ENCODE peak calls at places on chromosomes 16 and 17, in eight cellular contexts. R is SW480, H is stomach, F is C1 segment of cervical spinal cord, J is fibroblast of the aortic adventitia, B is posterior vena cava, V is SHP77, O is T-helper 1 cell. Y is an unnamed sample.

GRCh38 chr17:40086150-40087044 is 14.0 kb downstream of the NR1D1 start:
- DNase-seq in R (no peak), H (peak), F (peak), J (no peak), B (no peak), V (peak), O (peak), Y (no peak)

GRCh38 chr16:56192644-56192960 is 1.3 kb downstream of the GNAO1 start:
- DNase-seq in R (no peak), H (no peak), F (peak), J (no peak), B (no peak), V (no peak), O (no peak), Y (no peak)

GRCh38 chr17:20225162-20226115 is 216.3 kb downstream of the SPECC1 start:
- DNase-seq in R (peak), H (no peak), F (peak), J (peak), B (peak), V (no peak), O (no peak), Y (peak)

GRCh38 chr17:48814504-48814903 is 2.5 kb downstream of the TTLL6 start:
- DNase-seq in R (peak), H (peak), F (peak), J (peak), B (no peak), V (peak), O (peak), Y (peak)

GRCh38 chr17:40203131-40203530 is 16.0 kb upstream of the WIPF2 start:
- DNase-seq in R (no peak), H (no peak), F (no peak), J (no peak), B (no peak), V (no peak), O (no peak), Y (peak)

GRCh38 chr16:4123617-4124300 is 7.5 kb upstream of the ADCY9 start:
- DNase-seq in R (no peak), H (no peak), F (no peak), J (peak), B (no peak), V (peak), O (no peak), Y (no peak)

GRCh38 chr17:82835766-82836512 is 3.9 kb downstream of the ZNF750 start:
- DNase-seq in R (peak), H (no peak), F (no peak), J (no peak), B (peak), V (no peak), O (no peak), Y (no peak)

GRCh38 chr17:71975998-71976649 is 144.7 kb upstream of the SOX9 start:
- DNase-seq in R (no peak), H (peak), F (peak), J (peak), B (peak), V (peak), O (no peak), Y (no peak)

GRCh38 chr17:27533874-27534815 is 77.9 kb downstream of the KSR1 start:
- DNase-seq in R (no peak), H (no peak), F (no peak), J (peak), B (no peak), V (no peak), O (no peak), Y (no peak)

GRCh38 chr17:6641374-6641818 is 536 bp downstream of the TXNDC17 start:
- DNase-seq in R (peak), H (no peak), F (no peak), J (peak), B (no peak), V (peak), O (no peak), Y (peak)

GRCh38 chr17:21129023-21129681 is 2.4 kb downstream of the DHRS7B start:
- DNase-seq in R (peak), H (no peak), F (no peak), J (peak), B (no peak), V (peak), O (no peak), Y (peak)

GRCh38 chr17:34254146-34254545 is 939 bp upstream of the CCL2 start:
- DNase-seq in R (no peak), H (no peak), F (no peak), J (peak), B (no peak), V (no peak), O (no peak), Y (no peak)

GRCh38 chr17:8186787-8187516 is 3.0 kb downstream of the BORCS6 start:
- DNase-seq in R (peak), H (peak), F (peak), J (peak), B (peak), V (peak), O (peak), Y (peak)

GRCh38 chr16:84315422-84315821 is 20.7 kb downstream of the WFDC1 start:
- DNase-seq in R (no peak), H (no peak), F (no peak), J (peak), B (peak), V (no peak), O (no peak), Y (no peak)

GRCh38 chr17:35799942-35800341 is 4.5 kb upstream of the MMP28 start:
- DNase-seq in R (peak), H (peak), F (peak), J (peak), B (no peak), V (no peak), O (no peak), Y (peak)

GRCh38 chr16:84930298-84931106 is 80.8 kb downstream of the ZDHHC7 start:
- DNase-seq in R (no peak), H (no peak), F (no peak), J (no peak), B (no peak), V (no peak), O (no peak), Y (no peak)

GRCh38 chr17:57607553-57608120 is 137.5 kb downstream of the CCDC182 start:
- DNase-seq in R (peak), H (no peak), F (no peak), J (no peak), B (peak), V (no peak), O (no peak), Y (no peak)

GRCh38 chr16:57576429-57576870 is 34.0 kb downstream of the ADGRG5 start:
- DNase-seq in R (peak), H (peak), F (peak), J (peak), B (peak), V (peak), O (peak), Y (peak)

GRCh38 chr16:75320435-75320834 is 69.0 kb upstream of the BCAR1 start:
- DNase-seq in R (peak), H (no peak), F (peak), J (no peak), B (no peak), V (no peak), O (no peak), Y (no peak)

GRCh38 chr17:10116267-10116666 is 82.1 kb downstream of the GAS7 start:
- DNase-seq in R (no peak), H (no peak), F (no peak), J (no peak), B (peak), V (no peak), O (no peak), Y (no peak)

Y was measured in small intestine.